ENCODE peak calls at places on chromosomes 16 and 17, in four cellular contexts. O is AG08396, E is AG10803, G is neural crest cell. C is an unnamed sample.

GRCh38 chr17:78479369-78479768 is 97.8 kb downstream of the DNAH17 start:
- DNase-seq in O (no peak), E (no peak), G (no peak), C (no peak)

GRCh38 chr16:46632778-46633733 is 11.9 kb upstream of the SHCBP1 start:
- DNase-seq in O (no peak), E (no peak), G (no peak), C (peak; percentile 83)

GRCh38 chr16:86261379-86261778 is 248.9 kb upstream of the FOXF1 start:
- DNase-seq in O (no peak), E (no peak), G (no peak), C (no peak)

GRCh38 chr16:46729326-46729995 is 18.7 kb downstream of the MYLK3 start:
- DNase-seq in O (no peak), E (no peak), G (no peak), C (no peak)

GRCh38 chr16:23905027-23905426 is 69.2 kb downstream of the PRKCB start:
- DNase-seq in O (peak; percentile 34), E (peak; percentile 86), G (no peak), C (peak; percentile 80)

GRCh38 chr16:79559532-79559931 is 41.0 kb downstream of the MAF start:
- DNase-seq in O (no peak), E (no peak), G (no peak), C (no peak)

GRCh38 chr16:10408824-10409381 is 23.0 kb downstream of the ATF7IP2 start:
- DNase-seq in O (no peak), E (no peak), G (no peak), C (no peak)

GRCh38 chr17:80443498-80443897 is 28.5 kb downstream of the ENDOV start:
- DNase-seq in O (no peak), E (no peak), G (no peak), C (no peak)